ENCODE peak calls at places on chromosomes 5 and 9, in four cellular contexts. J, L, D and F are unnamed samples.
A peak's percentile ranks its signal among the peaks of the same experiment; 100 is the strongest.

GRCh38 chr9:114078021-114078780 is at the start of gene AMBP:
- DNase-seq in J (no peak), L (peak; percentile 10), D (no peak), F (no peak)

GRCh38 chr5:57681942-57682341 is 199.3 kb upstream of the ACTBL2 start:
- DNase-seq in J (no peak), L (no peak), D (no peak), F (no peak)

GRCh38 chr5:154611341-154611767 is 133.3 kb upstream of the HAND1 start:
- DNase-seq in J (no peak), L (no peak), D (no peak), F (no peak)

GRCh38 chr5:172505840-172506638 is 51.7 kb upstream of the SH3PXD2B start:
- DNase-seq in J (no peak), L (peak; percentile 10), D (peak; percentile 13), F (no peak)

GRCh38 chr9:124652203-124652992 is 118.7 kb downstream of the NR6A1 start:
- DNase-seq in J (no peak), L (no peak), D (no peak), F (no peak)

GRCh38 chr5:14809369-14810144 is 62.0 kb downstream of the ANKH start:
- DNase-seq in J (peak; percentile 75), L (no peak), D (no peak), F (no peak)

GRCh38 chr9:22040760-22041159 is 31.7 kb upstream of the CDKN2B start:
- DNase-seq in J (no peak), L (no peak), D (no peak), F (no peak)

GRCh38 chr5:92371889-92372235 is 988.7 kb upstream of the ARRDC3 start:
- DNase-seq in J (no peak), L (no peak), D (no peak), F (no peak)

GRCh38 chr5:109173395-109173794 is 236.4 kb downstream of the PJA2 start:
- DNase-seq in J (no peak), L (no peak), D (no peak), F (no peak)

GRCh38 chr9:125240649-125240999 is 519 bp downstream of the HSPA5 start:
- DNase-seq in J (no peak), L (peak; percentile 46), D (no peak), F (no peak)

GRCh38 chr9:4973902-4974301 is 11.2 kb upstream of the JAK2 start:
- DNase-seq in J (no peak), L (no peak), D (no peak), F (no peak)

GRCh38 chr9:34256987-34257585 is 72.0 kb downstream of the KIF24 start:
- DNase-seq in J (peak; percentile 57), L (no peak), D (no peak), F (no peak)

GRCh38 chr5:132485641-132486317 is 4.8 kb downstream of the IRF1 start:
- DNase-seq in J (peak; percentile 19), L (peak; percentile 13), D (no peak), F (no peak)

GRCh38 chr9:93093449-93094293 is 2.3 kb upstream of the CARD19 start:
- DNase-seq in J (peak; percentile 17), L (no peak), D (no peak), F (no peak)

GRCh38 chr9:93677641-93678136 is 101.3 kb downstream of the PHF2 start:
- DNase-seq in J (peak; percentile 15), L (peak; percentile 10), D (peak; percentile 17), F (no peak)

GRCh38 chr5:54713923-54714581 is 196.5 kb downstream of the SNX18 start:
- DNase-seq in J (no peak), L (no peak), D (no peak), F (no peak)

GRCh38 chr9:118896356-118897000 is 472.8 kb downstream of the BRINP1 start:
- DNase-seq in J (no peak), L (no peak), D (no peak), F (no peak)

GRCh38 chr5:83548556-83548955 is 77.0 kb downstream of the VCAN start:
- DNase-seq in J (no peak), L (no peak), D (no peak), F (no peak)

GRCh38 chr5:36382890-36383289 is 81.2 kb upstream of the RANBP3L start:
- DNase-seq in J (no peak), L (no peak), D (no peak), F (no peak)

GRCh38 chr5:174275959-174276358 is 230.5 kb downstream of the NSG2 start:
- DNase-seq in J (no peak), L (no peak), D (no peak), F (no peak)

GRCh38 chr5:60223342-60223741 is 329.8 kb upstream of the PDE4D start:
- DNase-seq in J (no peak), L (no peak), D (no peak), F (no peak)

GRCh38 chr5:145943674-145944121 is 7.3 kb downstream of the SH3RF2 start:
- DNase-seq in J (peak; percentile 26), L (no peak), D (no peak), F (no peak)

GRCh38 chr9:34976992-34977391 is 12.6 kb upstream of the DNAJB5 start:
- DNase-seq in J (no peak), L (no peak), D (no peak), F (no peak)

GRCh38 chr5:146042628-146043279 is 62.6 kb downstream of the PLAC8L1 start:
- DNase-seq in J (no peak), L (no peak), D (no peak), F (no peak)

GRCh38 chr9:133982971-133983720 is 9.0 kb downstream of the VAV2 start:
- DNase-seq in J (no peak), L (no peak), D (no peak), F (no peak)

GRCh38 chr5:35127006-35127405 is 79.3 kb upstream of the AGXT2 start:
- DNase-seq in J (no peak), L (no peak), D (no peak), F (no peak)

DNA sequence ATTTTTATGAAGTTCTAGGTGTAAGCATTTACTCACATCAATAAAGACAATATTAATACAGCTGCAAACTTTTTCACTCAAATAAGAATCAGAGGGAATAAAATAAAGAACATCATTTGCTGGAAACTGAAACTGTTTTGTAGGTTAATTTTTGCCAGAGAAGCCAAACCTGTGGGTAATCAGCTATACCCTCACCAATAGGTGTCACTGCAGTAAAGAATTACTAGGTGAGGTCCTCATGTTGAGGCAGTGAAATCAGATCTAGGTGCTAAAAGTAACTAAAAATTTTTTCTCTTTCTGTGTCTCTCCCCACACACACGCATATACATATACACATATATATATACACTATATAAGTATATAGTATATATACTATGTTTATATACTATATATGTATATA is 1016.3 kb upstream of the SEMA6A start:
- DNase-seq in J (no peak), L (no peak), D (no peak), F (no peak)
- TF ChIP-seq CTCF in J (no peak), L (no peak), D (peak; percentile 73), F (peak; percentile 47)

DNA sequence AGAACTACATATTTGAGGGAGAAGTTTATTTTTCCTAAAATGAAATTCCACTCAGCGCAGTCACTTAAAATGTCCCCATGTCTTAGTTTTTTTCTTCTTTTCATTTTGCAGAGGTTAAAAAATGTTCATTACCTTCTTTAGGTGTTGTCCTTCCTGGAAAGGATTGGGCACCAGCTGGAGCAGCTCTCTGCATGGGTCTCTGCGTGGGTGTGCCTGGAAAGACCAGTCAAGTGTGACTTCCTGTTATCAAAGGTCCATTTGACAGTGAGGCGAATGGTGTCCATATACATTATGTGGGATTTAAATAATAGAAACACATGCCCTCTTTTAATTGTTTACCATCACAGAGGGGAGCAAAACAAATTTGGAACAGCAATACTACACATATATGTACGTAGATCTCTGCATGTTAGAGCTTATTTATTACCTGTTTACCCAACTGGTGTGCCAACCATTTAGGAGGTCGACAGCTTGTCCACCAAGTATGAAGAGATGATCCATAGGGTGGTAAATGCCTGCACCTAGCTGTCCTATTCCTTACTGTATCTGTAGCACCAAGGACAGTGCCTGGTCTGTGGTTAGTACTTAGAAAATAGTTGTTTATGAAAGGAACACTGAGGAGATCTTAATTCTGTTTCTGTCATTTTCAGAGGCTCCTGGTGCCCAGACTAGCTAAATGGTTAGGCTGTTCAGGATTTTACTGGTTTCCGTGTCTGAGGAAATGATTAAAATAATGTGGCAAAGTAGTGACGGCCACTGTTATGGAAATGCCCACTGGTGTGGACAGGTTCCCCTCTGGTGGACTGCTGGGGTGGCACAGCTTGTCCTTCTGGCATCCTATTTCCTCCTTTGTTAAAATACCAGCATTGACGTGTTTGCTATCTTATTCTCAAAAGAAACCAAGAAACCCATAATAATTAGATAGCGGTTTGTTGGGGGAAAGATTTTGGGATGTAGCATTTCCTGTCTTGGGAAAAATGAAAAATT is 200.4 kb downstream of the MAST4 start:
- DNase-seq in J (no peak), L (no peak), D (no peak), F (no peak)
- TF ChIP-seq CTCF in J (no peak), L (no peak), D (peak; percentile 49), F (no peak)

GRCh38 chr5:180084638-180085561 is 13.3 kb upstream of the RNF130 start:
- DNase-seq in J (no peak), L (no peak), D (peak; percentile 49), F (no peak)

GRCh38 chr5:180080670-180081280 is 9.2 kb upstream of the RNF130 start:
- DNase-seq in J (no peak), L (no peak), D (no peak), F (no peak)

GRCh38 chr5:180083529-180084060 is 12.0 kb upstream of the RNF130 start:
- DNase-seq in J (no peak), L (no peak), D (no peak), F (no peak)

GRCh38 chr5:180081481-180081880 is 9.9 kb upstream of the RNF130 start:
- DNase-seq in J (no peak), L (no peak), D (no peak), F (no peak)

GRCh38 chr5:180082633-180083420 is 11.3 kb upstream of the RNF130 start:
- DNase-seq in J (no peak), L (no peak), D (peak; percentile 94), F (no peak)
- TF ChIP-seq CTCF in J (no peak), L (no peak), D (no peak), F (no peak)

DNA sequence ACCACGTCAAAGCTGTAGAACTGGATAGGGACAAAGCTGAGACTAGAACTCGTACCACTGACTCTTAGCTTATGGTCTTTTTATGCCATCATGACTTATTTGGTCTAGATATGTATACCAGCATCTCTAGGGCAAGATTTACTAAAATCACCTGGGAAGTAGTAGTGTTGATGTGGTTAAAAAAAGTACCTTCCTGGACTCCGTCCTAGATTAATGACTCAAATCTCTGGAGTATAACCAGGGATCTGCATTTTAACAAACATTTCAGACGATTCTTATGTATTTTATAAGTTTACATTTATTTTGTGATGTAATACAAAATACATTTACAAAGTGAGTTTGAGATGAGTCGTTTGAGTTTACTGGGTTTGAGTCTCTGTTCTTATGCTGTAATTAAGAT is 68.7 kb downstream of the ARHGAP26 start:
- DNase-seq in J (no peak), L (no peak), D (no peak), F (no peak)
- TF ChIP-seq CTCF in J (no peak), L (no peak), D (no peak), F (no peak)